ENCODE peak calls at places on chromosomes 3 and 15, in four cellular contexts. S, R, L and A are unnamed samples.

GRCh38 chr3:134517796-134518195 is 31.9 kb downstream of the CEP63 start:
- DNase-seq in S (peak), L (peak), R (no peak), A (peak)

GRCh38 chr3:59894425-59895146 is 844.8 kb upstream of the CFAP20DC start:
- DNase-seq in L (no peak), R (no peak), S (no peak), A (no peak)

GRCh38 chr3:25454411-25454927 is 26.4 kb downstream of the RARB start:
- DNase-seq in S (no peak), R (no peak), L (no peak), A (no peak)

GRCh38 chr15:77617507-77618285 is 15.0 kb downstream of the LINGO1 start:
- DNase-seq in L (no peak), R (no peak), S (no peak), A (no peak)

GRCh38 chr3:150410311-150411105 is 2.4 kb downstream of the TSC22D2 start:
- DNase-seq in R (peak), L (no peak), S (no peak), A (peak)

GRCh38 chr3:195756935-195757302 is 36.1 kb downstream of the MUC20 start:
- DNase-seq in L (no peak), S (no peak), R (no peak), A (no peak)

GRCh38 chr15:65752151-65752700 is 39.9 kb downstream of the DENND4A start:
- DNase-seq in R (no peak), S (peak), L (peak), A (no peak)

GRCh38 chr15:68492855-68493254 is 60.9 kb upstream of the ITGA11 start:
- DNase-seq in R (no peak), L (no peak), S (peak), A (no peak)

GRCh38 chr3:56122911-56123310 is 345.4 kb downstream of the ERC2 start:
- DNase-seq in L (no peak), R (no peak), S (no peak), A (no peak)

GRCh38 chr3:43248956-43249355 is 37.4 kb upstream of the SNRK start:
- DNase-seq in R (no peak), L (no peak), S (no peak), A (no peak)

GRCh38 chr3:37787027-37787868 is 74.4 kb upstream of the CTDSPL start:
- DNase-seq in S (no peak), L (no peak), R (no peak), A (no peak)

GRCh38 chr3:69425249-69425648 is 39.4 kb upstream of the FRMD4B start:
- DNase-seq in S (peak), R (no peak), L (peak), A (peak)

GRCh38 chr3:32428092-32429068 is 36.7 kb downstream of the CMTM7 start:
- DNase-seq in R (no peak), L (no peak), S (no peak), A (no peak)

GRCh38 chr15:57861039-57861638 is 154.6 kb downstream of the POLR2M start:
- DNase-seq in S (peak), L (peak), R (no peak), A (peak)

GRCh38 chr15:52749250-52749649 is 40.9 kb downstream of the ONECUT1 start:
- DNase-seq in L (no peak), S (no peak), R (no peak), A (no peak)

GRCh38 chr15:100703032-100703578 is 100.7 kb downstream of the ASB7 start:
- DNase-seq in S (peak), R (no peak), L (peak), A (peak)

GRCh38 chr3:120469440-120470415 is 18.9 kb upstream of the FSTL1 start:
- DNase-seq in R (no peak), L (no peak), S (no peak), A (peak)

GRCh38 chr3:65006300-65006739 is 318.5 kb upstream of the ADAMTS9 start:
- DNase-seq in S (peak), R (no peak), L (peak), A (peak)

GRCh38 chr3:5809811-5810210 is 622.3 kb downstream of the EDEM1 start:
- DNase-seq in S (no peak), L (no peak), R (no peak), A (no peak)

GRCh38 chr3:65146149-65146548 is 458.3 kb upstream of the ADAMTS9 start:
- DNase-seq in L (peak), S (peak), R (no peak), A (peak)

GRCh38 chr3:113002676-113003075 is 11.9 kb downstream of the GTPBP8 start:
- DNase-seq in S (no peak), L (no peak), R (no peak), A (no peak)

GRCh38 chr15:92880796-92881569 is 19.1 kb upstream of the CHD2 start:
- DNase-seq in L (peak), S (no peak), R (no peak), A (no peak)

GRCh38 chr15:94387854-94388441 is 156.6 kb downstream of the MCTP2 start:
- DNase-seq in R (no peak), L (no peak), S (no peak), A (peak)

GRCh38 chr15:48336940-48337339 is 5.7 kb downstream of the DUT start:
- DNase-seq in R (no peak), S (peak), L (peak), A (peak)

GRCh38 chr15:35293353-35294130 is 208.4 kb upstream of the NANOGP8 start:
- DNase-seq in L (peak), S (peak), R (no peak), A (peak)